ENCODE peak calls at places on chromosomes 2 and 18, in five cellular contexts. C is astrocyte, S is heart right ventricle, P is fibroblast of mammary gland, Z is AG09309. O is an unnamed sample.

GRCh38 chr2:4674007-4674406 is 970.6 kb downstream of the DCDC2C start:
- DNase-seq in C (no peak), S (no peak), P (no peak), Z (no peak), O (no peak)

GRCh38 chr2:219639356-219639755 is 11.9 kb downstream of the SLC4A3 start:
- DNase-seq in C (no peak), S (no peak), P (no peak), Z (no peak), O (no peak)

GRCh38 chr2:105791229-105791628 is 46.5 kb downstream of the NCK2 start:
- DNase-seq in C (no peak), S (no peak), P (no peak), Z (no peak), O (no peak)

GRCh38 chr2:160506371-160507045 is 12.9 kb upstream of the RBMS1 start:
- DNase-seq in C (no peak), S (no peak), P (no peak), Z (no peak), O (no peak)

GRCh38 chr2:219155054-219155644 is 5.5 kb downstream of the NHEJ1 start:
- DNase-seq in C (peak), S (peak), P (peak), Z (peak), O (no peak)

GRCh38 chr2:226220511-226220910 is 579.1 kb downstream of the IRS1 start:
- DNase-seq in C (no peak), S (no peak), P (no peak), Z (no peak), O (no peak)

GRCh38 chr2:159449504-159450124 is 163.1 kb upstream of the WDSUB1 start:
- DNase-seq in C (no peak), S (no peak), P (no peak), Z (no peak), O (no peak)

GRCh38 chr2:61639721-61640120 is 101.6 kb upstream of the XPO1 start:
- DNase-seq in C (no peak), S (no peak), P (no peak), Z (no peak), O (no peak)

GRCh38 chr2:137192366-137193315 is 427.3 kb downstream of the THSD7B start:
- DNase-seq in C (peak), S (no peak), P (peak), Z (no peak), O (no peak)

GRCh38 chr18:67408240-67408639 is 108.3 kb downstream of the DSEL start:
- DNase-seq in C (peak), S (no peak), P (peak), Z (no peak), O (no peak)

GRCh38 chr18:45526120-45526841 is 89.0 kb upstream of the SLC14A2 start:
- DNase-seq in C (peak), S (no peak), P (peak), Z (peak), O (no peak)

GRCh38 chr2:217905395-217905794 is 97.4 kb downstream of the TNS1 start:
- DNase-seq in C (no peak), S (peak), P (no peak), Z (no peak), O (no peak)

GRCh38 chr2:158725496-158725895 is 69.6 kb upstream of the DAPL1 start:
- DNase-seq in C (no peak), S (no peak), P (no peak), Z (no peak), O (no peak)

GRCh38 chr2:128313076-128313836 is 5.4 kb downstream of the HS6ST1 start:
- DNase-seq in C (peak), S (no peak), P (peak), Z (no peak), O (no peak)

GRCh38 chr2:115400940-115401339 is 958.5 kb downstream of the DPP10 start:
- DNase-seq in C (no peak), S (no peak), P (no peak), Z (no peak), O (no peak)

GRCh38 chr2:106956879-106957278 is 70.9 kb upstream of the ST6GAL2 start:
- DNase-seq in C (peak), S (peak), P (peak), Z (peak), O (no peak)

GRCh38 chr2:119483896-119484718 is 40.2 kb downstream of the SCTR start:
- DNase-seq in C (no peak), S (no peak), P (no peak), Z (no peak), O (no peak)

GRCh38 chr2:95063401-95063958 is 38.0 kb downstream of the MAL start:
- DNase-seq in C (no peak), S (no peak), P (no peak), Z (no peak), O (no peak)

GRCh38 chr2:207423886-207424285 is 105.9 kb upstream of the CREB1 start:
- DNase-seq in C (peak), S (no peak), P (peak), Z (peak), O (peak)

GRCh38 chr18:63869374-63869773 is 18.1 kb upstream of the SERPINB2 start:
- DNase-seq in C (no peak), S (no peak), P (peak), Z (no peak), O (peak)

GRCh38 chr2:20231159-20231558 is 6.2 kb upstream of the SDC1 start:
- DNase-seq in C (no peak), S (no peak), P (no peak), Z (no peak), O (no peak)

GRCh38 chr2:22355816-22356433 is 1029.1 kb upstream of the KLHL29 start:
- DNase-seq in C (no peak), S (peak), P (peak), Z (no peak), O (no peak)

GRCh38 chr18:13800505-13801259 is 23.3 kb upstream of the MC5R start:
- DNase-seq in C (peak), S (peak), P (peak), Z (no peak), O (no peak)

GRCh38 chr2:172811027-172811426 is 75.4 kb downstream of the RAPGEF4 start:
- DNase-seq in C (no peak), S (no peak), P (no peak), Z (no peak), O (no peak)

GRCh38 chr2:45554073-45554742 is 56.9 kb downstream of the SRBD1 start:
- DNase-seq in C (peak), S (no peak), P (peak), Z (no peak), O (no peak)

GRCh38 chr2:41955641-41956040 is 92.2 kb upstream of the PKDCC start:
- DNase-seq in C (no peak), S (no peak), P (no peak), Z (no peak), O (no peak)

GRCh38 chr2:61141151-61141550 is 20.8 kb upstream of the C2orf74 start:
- DNase-seq in C (no peak), S (no peak), P (no peak), Z (no peak), O (no peak)

GRCh38 chr2:43174368-43175186 is 51.8 kb downstream of the ZFP36L2 start:
- DNase-seq in C (no peak), S (peak), P (no peak), Z (no peak), O (no peak)

GRCh38 chr18:21264651-21265050 is 22.6 kb downstream of the GREB1L start:
- DNase-seq in C (peak), S (no peak), P (peak), Z (no peak), O (no peak)

GRCh38 chr2:24330161-24330560 is 30.2 kb downstream of the ITSN2 start:
- DNase-seq in C (no peak), S (no peak), P (no peak), Z (no peak), O (no peak)

GRCh38 chr2:16244153-16244965 is 304.0 kb downstream of the MYCN start:
- DNase-seq in C (no peak), S (no peak), P (no peak), Z (no peak), O (no peak)

GRCh38 chr18:27120246-27120645 is 64.9 kb downstream of the CHST9 start:
- DNase-seq in C (peak), S (no peak), P (no peak), Z (no peak), O (no peak)

GRCh38 chr18:63233334-63233733 is 86.2 kb downstream of the BCL2 start:
- DNase-seq in C (no peak), S (no peak), P (no peak), Z (no peak), O (no peak)

GRCh38 chr2:216139884-216140283 is 30.7 kb downstream of the XRCC5 start:
- DNase-seq in C (no peak), S (no peak), P (no peak), Z (no peak), O (no peak)

GRCh38 chr2:170822292-170822884 is 5.7 kb downstream of the GAD1 start:
- DNase-seq in C (no peak), S (no peak), P (no peak), Z (no peak), O (no peak)

GRCh38 chr2:8538951-8539621 is 142.8 kb upstream of the ID2 start:
- DNase-seq in C (no peak), S (no peak), P (no peak), Z (no peak), O (no peak)

GRCh38 chr2:96531872-96532505 is 4.6 kb upstream of the ARID5A start:
- DNase-seq in C (peak), S (peak), P (peak), Z (peak), O (peak)
- H3K4me3 ChIP-seq in C (peak), S (peak), P (peak), Z (no peak), O (peak)

GRCh38 chr2:109295070-109295780 is 166.2 kb downstream of the SH3RF3 start:
- DNase-seq in C (no peak), S (no peak), P (no peak), Z (no peak), O (no peak)

GRCh38 chr2:109297566-109298205 is 168.7 kb downstream of the SH3RF3 start:
- DNase-seq in C (no peak), S (no peak), P (no peak), Z (no peak), O (no peak)

GRCh38 chr2:109294523-109294922 is 165.5 kb downstream of the SH3RF3 start:
- DNase-seq in C (no peak), S (no peak), P (no peak), Z (no peak), O (no peak)

GRCh38 chr2:109293663-109294062 is 164.7 kb downstream of the SH3RF3 start:
- DNase-seq in C (no peak), S (no peak), P (no peak), Z (no peak), O (no peak)

GRCh38 chr2:109295781-109296117 is 166.7 kb downstream of the SH3RF3 start:
- DNase-seq in C (no peak), S (no peak), P (no peak), Z (no peak), O (no peak)
- TF ChIP-seq CTCF in C (no peak), S (no peak), P (no peak), Z (no peak), O (no peak)

GRCh38 chr2:176081993-176082884 is 1.5 kb downstream of the EVX2 start:
- DNase-seq in C (no peak), S (no peak), P (no peak), Z (no peak), O (no peak)
- H3K4me3 ChIP-seq in C (no peak), S (no peak), P (no peak), Z (no peak), O (no peak)

DNA sequence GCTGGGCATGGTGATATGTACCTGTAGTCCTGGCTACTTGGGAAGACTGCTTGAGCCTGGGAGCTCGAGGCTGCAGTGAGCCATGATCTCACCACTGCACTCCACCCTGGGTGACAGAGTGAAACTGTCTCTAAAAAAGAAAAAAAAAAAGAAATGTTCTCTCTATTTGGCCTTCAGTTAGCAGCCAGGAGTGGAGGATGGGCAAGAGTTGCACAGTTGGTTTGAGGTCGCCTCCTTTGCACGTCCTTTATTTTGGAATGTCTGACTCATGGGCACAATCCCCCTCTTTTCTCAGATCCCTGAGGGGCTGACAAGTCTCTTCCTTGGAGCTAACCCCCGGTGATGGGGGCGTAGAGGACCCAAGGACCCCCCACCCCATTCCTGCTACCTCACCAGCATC is 26.4 kb downstream of the ITM2C start:
- DNase-seq in C (peak), S (no peak), P (peak), Z (no peak), O (no peak)
- TF ChIP-seq CTCF in C (no peak), S (no peak), P (no peak), Z (no peak), O (no peak)

DNA sequence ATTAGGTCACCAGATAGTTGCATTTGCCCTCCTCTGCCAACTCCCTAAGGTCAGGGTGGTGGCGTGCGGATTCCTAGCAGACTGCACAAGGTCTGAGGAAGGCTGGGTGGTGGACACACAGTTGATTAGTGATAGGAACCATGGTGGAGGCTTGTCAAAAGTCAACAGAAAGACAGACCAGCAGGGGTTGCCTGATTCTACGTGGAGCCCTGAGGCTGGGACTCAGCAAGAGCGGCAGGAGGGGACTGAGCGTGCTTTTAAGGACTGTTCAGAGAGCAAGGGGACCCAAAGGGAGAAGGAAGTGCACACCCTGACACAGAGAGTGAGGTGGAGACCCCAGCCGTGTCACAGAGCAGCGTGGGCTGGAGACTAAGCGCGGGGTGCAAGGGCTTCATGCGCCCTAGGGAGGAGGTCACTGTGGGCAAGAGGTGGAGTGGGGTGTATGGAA is 513.2 kb downstream of the RNF144A start:
- DNase-seq in C (no peak), S (no peak), P (no peak), Z (no peak), O (no peak)
- H3K4me3 ChIP-seq in C (peak), S (peak), P (no peak), Z (no peak), O (no peak)

GRCh38 chr18:78666666-78667335 is 312.8 kb upstream of the SALL3 start:
- DNase-seq in C (no peak), S (no peak), P (no peak), Z (no peak), O (no peak)

GRCh38 chr18:78665644-78666043 is 314.0 kb upstream of the SALL3 start:
- DNase-seq in C (no peak), S (no peak), P (no peak), Z (no peak), O (no peak)

GRCh38 chr18:78664048-78664447 is 315.6 kb upstream of the SALL3 start:
- DNase-seq in C (no peak), S (no peak), P (no peak), Z (no peak), O (no peak)

GRCh38 chr18:78662879-78663278 is 316.7 kb upstream of the SALL3 start:
- DNase-seq in C (no peak), S (no peak), P (no peak), Z (no peak), O (no peak)

DNA sequence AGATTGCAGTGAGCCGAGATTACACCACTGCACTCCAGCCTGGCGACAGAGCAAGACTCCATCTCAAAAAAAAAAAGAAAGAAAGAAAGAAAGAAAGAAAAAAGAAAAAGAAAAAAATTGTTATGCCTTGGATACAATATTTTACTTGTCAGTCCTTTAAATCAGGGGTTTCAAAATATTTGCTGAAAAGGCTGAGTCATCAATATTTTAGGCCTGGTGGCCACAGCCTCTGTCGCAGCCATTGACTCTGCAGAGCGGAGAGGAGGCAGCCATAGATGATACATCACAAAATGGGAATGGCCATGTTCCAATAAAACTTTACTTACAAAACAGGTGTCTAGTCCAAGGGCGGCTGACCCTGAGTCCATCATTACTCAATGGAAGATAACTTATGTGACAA is 314.8 kb upstream of the SALL3 start:
- DNase-seq in C (no peak), S (no peak), P (no peak), Z (no peak), O (no peak)
- TF ChIP-seq CTCF in C (no peak), S (no peak), P (no peak), Z (no peak), O (no peak)

GRCh38 chr2:36915627-36916026 is 50.7 kb downstream of the STRN start:
- DNase-seq in C (no peak), S (no peak), P (no peak), Z (no peak), O (no peak)
- H3K4me3 ChIP-seq in C (no peak), S (no peak), P (no peak), Z (no peak), O (no peak)

GRCh38 chr2:65722028-65722427 is 289.6 kb upstream of the SPRED2 start:
- DNase-seq in C (no peak), S (peak), P (peak), Z (no peak), O (no peak)
- TF ChIP-seq CTCF in C (no peak), S (peak), P (peak), Z (peak), O (peak)

GRCh38 chr2:67812682-67813081 is 250.1 kb downstream of the C1D start:
- DNase-seq in C (no peak), S (no peak), P (no peak), Z (no peak), O (no peak)
- H3K4me3 ChIP-seq in C (no peak), S (no peak), P (no peak), Z (no peak), O (no peak)

DNA sequence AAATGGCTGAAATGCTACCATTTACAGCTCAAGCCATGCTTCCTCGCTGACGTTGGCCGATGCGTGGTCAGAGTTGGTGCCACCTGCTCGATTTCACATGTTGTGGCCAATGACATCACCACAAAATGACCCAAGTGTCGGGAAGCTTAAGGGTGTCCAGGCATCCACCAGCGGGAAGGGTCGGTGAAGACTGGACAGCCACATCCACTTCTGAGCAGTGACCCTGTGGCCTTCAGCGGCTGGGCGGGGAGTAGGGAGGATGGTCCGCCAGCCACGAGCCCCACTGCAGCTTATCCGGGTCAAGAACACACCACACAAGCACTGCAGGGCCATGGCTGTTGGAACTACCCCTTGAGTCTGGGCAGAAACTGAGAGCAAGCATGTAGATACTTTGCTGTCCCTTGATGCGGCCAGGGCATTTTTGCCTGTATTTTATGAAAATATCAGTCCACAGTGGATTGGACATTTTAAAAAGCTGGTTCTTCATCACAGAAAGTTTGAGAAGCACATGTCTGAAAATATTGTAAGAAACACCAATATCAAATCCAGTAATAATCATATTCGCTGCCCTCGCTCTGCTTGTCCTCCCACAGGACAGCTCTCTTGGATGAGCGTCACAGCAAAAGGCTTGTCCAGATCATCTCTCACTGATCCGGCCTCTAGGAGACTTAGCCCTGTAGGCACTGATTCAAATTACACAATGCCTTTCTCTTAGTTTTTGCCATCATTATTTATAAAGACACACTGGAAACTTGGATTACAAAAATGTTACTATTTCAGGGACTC is 174.0 kb downstream of the TWIST2 start:
- DNase-seq in C (no peak), S (no peak), P (no peak), Z (no peak), O (no peak)
- TF ChIP-seq CTCF in C (no peak), S (no peak), P (no peak), Z (no peak), O (no peak)